ENCODE peak calls at places on chromosome 7, in eight cellular contexts. One of them, this sample, is unnamed.

GRCh38 chr7:74474271-74474865 is 20.7 kb downstream of the GTF2IRD1 start:
- DNase-seq in cardiac muscle cell: no peak
- DNase-seq in PC-3: peak
- DNase-seq in fibroblast of lung: no peak
- DNase-seq in OCI-LY7: no peak
- DNase-seq in GM23338: no peak
- DNase-seq in mammary epithelial cell: no peak
- DNase-seq in dorsolateral prefrontal cortex: no peak
- DNase-seq in this sample: peak

GRCh38 chr7:147879116-147879750 is 711.3 kb upstream of the C7orf33 start:
- DNase-seq in cardiac muscle cell: no peak
- DNase-seq in PC-3: peak
- DNase-seq in fibroblast of lung: no peak
- DNase-seq in OCI-LY7: no peak
- DNase-seq in GM23338: no peak
- DNase-seq in mammary epithelial cell: no peak
- DNase-seq in dorsolateral prefrontal cortex: no peak
- DNase-seq in this sample: no peak

GRCh38 chr7:151661556-151661955 is 141.9 kb upstream of the RHEB start:
- DNase-seq in cardiac muscle cell: no peak
- DNase-seq in PC-3: no peak
- DNase-seq in fibroblast of lung: no peak
- DNase-seq in OCI-LY7: no peak
- DNase-seq in GM23338: no peak
- DNase-seq in mammary epithelial cell: no peak
- DNase-seq in dorsolateral prefrontal cortex: no peak
- DNase-seq in this sample: no peak

GRCh38 chr7:77940647-77941046 is 142.1 kb downstream of the PHTF2 start:
- DNase-seq in cardiac muscle cell: peak
- DNase-seq in PC-3: peak
- DNase-seq in fibroblast of lung: peak
- DNase-seq in OCI-LY7: peak
- DNase-seq in GM23338: peak
- DNase-seq in mammary epithelial cell: peak
- DNase-seq in dorsolateral prefrontal cortex: no peak
- DNase-seq in this sample: peak

GRCh38 chr7:7895754-7896153 is 72.8 kb upstream of the GLCCI1 start:
- DNase-seq in cardiac muscle cell: no peak
- DNase-seq in PC-3: no peak
- DNase-seq in fibroblast of lung: no peak
- DNase-seq in OCI-LY7: no peak
- DNase-seq in GM23338: peak
- DNase-seq in mammary epithelial cell: no peak
- DNase-seq in dorsolateral prefrontal cortex: no peak
- DNase-seq in this sample: no peak

GRCh38 chr7:48691788-48692187 is 232.6 kb upstream of the CDC14C start:
- DNase-seq in cardiac muscle cell: no peak
- DNase-seq in PC-3: no peak
- DNase-seq in fibroblast of lung: no peak
- DNase-seq in OCI-LY7: no peak
- DNase-seq in GM23338: no peak
- DNase-seq in mammary epithelial cell: no peak
- DNase-seq in dorsolateral prefrontal cortex: no peak
- DNase-seq in this sample: no peak

GRCh38 chr7:46781901-46782439 is 799.9 kb downstream of the TNS3 start:
- DNase-seq in cardiac muscle cell: no peak
- DNase-seq in PC-3: no peak
- DNase-seq in fibroblast of lung: no peak
- DNase-seq in OCI-LY7: no peak
- DNase-seq in GM23338: no peak
- DNase-seq in mammary epithelial cell: no peak
- DNase-seq in dorsolateral prefrontal cortex: no peak
- DNase-seq in this sample: no peak

GRCh38 chr7:134547738-134548054 is 1.2 kb upstream of the AKR1B15 start:
- DNase-seq in cardiac muscle cell: peak
- DNase-seq in PC-3: peak
- DNase-seq in fibroblast of lung: peak
- DNase-seq in OCI-LY7: no peak
- DNase-seq in GM23338: no peak
- DNase-seq in mammary epithelial cell: no peak
- DNase-seq in dorsolateral prefrontal cortex: no peak
- DNase-seq in this sample: peak

GRCh38 chr7:50088463-50089129 is 4.5 kb downstream of the ZPBP start:
- DNase-seq in cardiac muscle cell: no peak
- DNase-seq in PC-3: peak
- DNase-seq in fibroblast of lung: no peak
- DNase-seq in OCI-LY7: no peak
- DNase-seq in GM23338: no peak
- DNase-seq in mammary epithelial cell: peak
- DNase-seq in dorsolateral prefrontal cortex: no peak
- DNase-seq in this sample: no peak

DNA sequence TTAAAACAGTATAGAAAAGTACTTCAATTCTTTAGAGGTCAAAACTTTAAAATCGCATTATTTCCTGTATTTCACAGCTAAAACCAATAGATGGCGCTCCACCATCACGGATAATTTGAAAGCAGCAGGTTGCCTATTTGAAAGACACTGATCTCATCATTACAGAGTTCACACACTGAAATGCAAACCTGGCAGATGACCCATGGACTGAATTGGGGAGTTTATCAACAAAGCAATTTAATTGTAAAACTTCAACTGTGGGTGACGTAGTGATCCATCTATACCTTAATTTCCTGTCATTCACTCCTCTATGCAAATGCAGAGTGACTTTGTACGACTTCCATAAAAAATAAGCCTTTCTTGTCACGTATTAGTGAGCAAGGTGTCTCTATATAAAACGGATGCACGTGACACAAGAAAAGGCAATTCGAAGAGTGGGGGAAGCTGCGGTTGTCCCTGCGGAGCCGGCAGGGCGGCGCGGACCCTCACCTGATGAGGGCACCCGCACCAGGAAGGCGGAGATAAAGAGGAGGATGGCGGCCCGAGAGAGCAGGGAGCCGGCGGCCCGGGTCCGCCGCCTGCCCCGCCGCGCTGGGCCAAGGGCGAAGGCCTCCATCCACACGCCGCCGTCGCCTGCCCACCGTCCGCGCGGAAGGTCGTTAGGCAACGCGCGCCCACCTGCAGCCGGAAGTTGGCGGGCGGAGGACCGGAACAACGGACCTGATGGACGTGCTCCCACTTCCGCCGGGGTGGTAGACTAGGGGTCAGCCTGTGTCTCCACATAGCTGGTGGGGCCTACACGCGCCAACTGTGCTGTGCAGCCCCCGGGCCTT is at the start of gene ZPBP:
- DNase-seq in cardiac muscle cell: peak
- DNase-seq in PC-3: peak
- DNase-seq in fibroblast of lung: peak
- DNase-seq in OCI-LY7: peak
- DNase-seq in GM23338: peak
- DNase-seq in mammary epithelial cell: peak
- DNase-seq in dorsolateral prefrontal cortex: peak
- DNase-seq in this sample: peak
- TF ChIP-seq CTCF in cardiac muscle cell: peak
- TF ChIP-seq CTCF in PC-3: peak
- TF ChIP-seq CTCF in fibroblast of lung: peak
- TF ChIP-seq CTCF in OCI-LY7: peak
- TF ChIP-seq CTCF in GM23338: peak
- TF ChIP-seq CTCF in mammary epithelial cell: peak
- TF ChIP-seq CTCF in dorsolateral prefrontal cortex: peak
- TF ChIP-seq CTCF in this sample: peak

DNA sequence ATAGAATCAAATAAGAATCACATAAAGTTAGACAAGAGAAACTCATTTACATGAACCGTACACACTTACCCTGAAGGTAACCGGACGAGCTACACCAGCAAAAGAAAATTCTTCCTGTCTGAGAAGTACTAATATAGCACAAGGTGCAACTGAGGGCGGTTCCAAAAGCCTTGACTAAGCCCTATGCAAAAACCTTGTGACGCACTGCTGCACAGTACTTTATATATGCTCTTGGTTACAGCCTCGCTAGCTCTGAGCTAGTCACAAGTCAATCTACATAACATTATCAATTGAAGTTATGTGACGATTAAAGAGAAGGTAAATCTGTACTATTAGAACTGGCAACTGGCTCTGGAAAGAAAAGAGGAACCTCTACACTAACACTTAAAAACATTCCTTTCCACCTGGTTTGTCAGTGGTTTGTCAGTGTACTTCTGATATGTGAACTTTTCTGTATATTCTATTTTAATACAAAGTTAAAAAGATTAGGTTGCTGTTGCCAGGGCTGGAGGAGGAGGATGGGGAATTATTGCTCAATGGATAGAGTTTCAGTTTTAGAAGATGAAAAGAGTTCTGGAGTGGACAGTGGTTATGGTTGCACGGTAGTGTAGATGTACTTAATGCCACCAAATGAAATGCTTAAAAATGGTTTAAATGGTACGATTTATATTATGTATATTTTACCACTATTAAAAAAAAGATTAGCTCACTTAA is 21.6 kb downstream of the NT5C3A start:
- DNase-seq in cardiac muscle cell: peak
- DNase-seq in PC-3: peak
- DNase-seq in fibroblast of lung: peak
- DNase-seq in OCI-LY7: peak
- DNase-seq in GM23338: no peak
- DNase-seq in mammary epithelial cell: peak
- DNase-seq in dorsolateral prefrontal cortex: no peak
- DNase-seq in this sample: no peak
- H3K4me3 ChIP-seq in cardiac muscle cell: no peak
- H3K4me3 ChIP-seq in PC-3: peak
- H3K4me3 ChIP-seq in fibroblast of lung: peak
- H3K4me3 ChIP-seq in OCI-LY7: peak
- H3K4me3 ChIP-seq in GM23338: no peak
- H3K4me3 ChIP-seq in mammary epithelial cell: peak
- H3K4me3 ChIP-seq in dorsolateral prefrontal cortex: no peak
- H3K4me3 ChIP-seq in this sample: no peak

GRCh38 chr7:146123715-146124114 is 7.1 kb downstream of the CNTNAP2 start:
- DNase-seq in cardiac muscle cell: no peak
- DNase-seq in PC-3: no peak
- DNase-seq in fibroblast of lung: no peak
- DNase-seq in OCI-LY7: no peak
- DNase-seq in GM23338: no peak
- DNase-seq in mammary epithelial cell: no peak
- DNase-seq in dorsolateral prefrontal cortex: no peak
- DNase-seq in this sample: no peak

GRCh38 chr7:146116452-146117219 is at the start of gene CNTNAP2:
- DNase-seq in cardiac muscle cell: peak
- DNase-seq in PC-3: peak
- DNase-seq in fibroblast of lung: peak
- DNase-seq in OCI-LY7: no peak
- DNase-seq in GM23338: peak
- DNase-seq in mammary epithelial cell: no peak
- DNase-seq in dorsolateral prefrontal cortex: peak
- DNase-seq in this sample: no peak

GRCh38 chr7:146115665-146116451 is 743 bp upstream of the CNTNAP2 start:
- DNase-seq in cardiac muscle cell: peak
- DNase-seq in PC-3: peak
- DNase-seq in fibroblast of lung: peak
- DNase-seq in OCI-LY7: peak
- DNase-seq in GM23338: peak
- DNase-seq in mammary epithelial cell: peak
- DNase-seq in dorsolateral prefrontal cortex: peak
- DNase-seq in this sample: no peak

DNA sequence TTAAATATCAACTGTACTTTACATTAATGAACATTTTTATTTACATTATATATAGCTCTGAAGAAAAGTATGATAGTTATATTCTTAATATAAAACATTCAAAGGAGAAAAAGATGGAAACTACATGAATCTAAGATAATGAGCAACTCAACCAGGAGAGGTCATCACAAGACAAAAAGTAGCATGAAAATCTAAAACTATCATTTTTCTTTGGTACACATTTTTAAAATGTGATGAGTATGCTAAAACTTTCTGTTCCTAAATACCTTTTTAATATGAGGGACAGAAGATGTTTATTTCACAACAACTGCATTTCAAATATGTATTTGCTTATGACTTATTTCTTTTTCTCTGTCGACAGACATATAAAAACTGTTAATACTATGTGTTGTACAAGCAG is 2.4 kb downstream of the CNTNAP2 start:
- DNase-seq in cardiac muscle cell: no peak
- DNase-seq in PC-3: no peak
- DNase-seq in fibroblast of lung: peak
- DNase-seq in OCI-LY7: no peak
- DNase-seq in GM23338: no peak
- DNase-seq in mammary epithelial cell: no peak
- DNase-seq in dorsolateral prefrontal cortex: no peak
- DNase-seq in this sample: no peak
- TF ChIP-seq CTCF in cardiac muscle cell: no peak
- TF ChIP-seq CTCF in PC-3: peak
- TF ChIP-seq CTCF in fibroblast of lung: no peak
- TF ChIP-seq CTCF in OCI-LY7: peak
- TF ChIP-seq CTCF in GM23338: no peak
- TF ChIP-seq CTCF in mammary epithelial cell: no peak
- TF ChIP-seq CTCF in dorsolateral prefrontal cortex: no peak
- TF ChIP-seq CTCF in this sample: no peak

GRCh38 chr7:23487670-23488069 is 17.4 kb upstream of the IGF2BP3 start:
- DNase-seq in cardiac muscle cell: no peak
- DNase-seq in PC-3: no peak
- DNase-seq in fibroblast of lung: no peak
- DNase-seq in OCI-LY7: no peak
- DNase-seq in GM23338: no peak
- DNase-seq in mammary epithelial cell: no peak
- DNase-seq in dorsolateral prefrontal cortex: no peak
- DNase-seq in this sample: no peak

GRCh38 chr7:23486002-23486773 is 15.9 kb upstream of the IGF2BP3 start:
- DNase-seq in cardiac muscle cell: no peak
- DNase-seq in PC-3: no peak
- DNase-seq in fibroblast of lung: no peak
- DNase-seq in OCI-LY7: no peak
- DNase-seq in GM23338: peak
- DNase-seq in mammary epithelial cell: no peak
- DNase-seq in dorsolateral prefrontal cortex: no peak
- DNase-seq in this sample: no peak

GRCh38 chr7:23490357-23491131 is 20.3 kb upstream of the IGF2BP3 start:
- DNase-seq in cardiac muscle cell: no peak
- DNase-seq in PC-3: no peak
- DNase-seq in fibroblast of lung: peak
- DNase-seq in OCI-LY7: peak
- DNase-seq in GM23338: no peak
- DNase-seq in mammary epithelial cell: no peak
- DNase-seq in dorsolateral prefrontal cortex: no peak
- DNase-seq in this sample: peak

GRCh38 chr7:23494009-23494408 is 23.7 kb upstream of the IGF2BP3 start:
- DNase-seq in cardiac muscle cell: no peak
- DNase-seq in PC-3: no peak
- DNase-seq in fibroblast of lung: no peak
- DNase-seq in OCI-LY7: no peak
- DNase-seq in GM23338: no peak
- DNase-seq in mammary epithelial cell: no peak
- DNase-seq in dorsolateral prefrontal cortex: no peak
- DNase-seq in this sample: no peak

DNA sequence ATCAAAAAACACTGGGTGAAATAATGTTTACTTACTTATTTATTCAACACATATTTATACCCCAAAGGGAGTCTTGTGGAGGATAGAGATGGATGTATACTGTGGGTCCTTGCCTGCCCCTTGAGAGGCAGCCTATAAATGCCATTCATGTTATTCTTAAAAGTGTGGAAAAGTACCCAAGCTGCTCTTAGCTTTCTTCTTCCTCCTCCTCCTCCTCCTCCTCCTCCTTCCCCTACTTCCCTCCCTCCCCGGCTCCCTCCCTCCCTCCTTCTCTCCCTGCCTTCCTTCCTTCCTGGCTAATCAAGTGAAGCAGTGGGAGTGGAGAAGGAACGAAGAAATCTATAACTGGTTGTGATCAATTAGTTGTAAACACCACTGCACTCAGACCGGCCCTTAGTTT is 21.2 kb upstream of the IGF2BP3 start:
- DNase-seq in cardiac muscle cell: no peak
- DNase-seq in PC-3: no peak
- DNase-seq in fibroblast of lung: no peak
- DNase-seq in OCI-LY7: no peak
- DNase-seq in GM23338: no peak
- DNase-seq in mammary epithelial cell: no peak
- DNase-seq in dorsolateral prefrontal cortex: no peak
- DNase-seq in this sample: peak
- H3K4me3 ChIP-seq in cardiac muscle cell: no peak
- H3K4me3 ChIP-seq in PC-3: no peak
- H3K4me3 ChIP-seq in fibroblast of lung: no peak
- H3K4me3 ChIP-seq in OCI-LY7: peak
- H3K4me3 ChIP-seq in GM23338: peak
- H3K4me3 ChIP-seq in mammary epithelial cell: no peak
- H3K4me3 ChIP-seq in dorsolateral prefrontal cortex: no peak
- H3K4me3 ChIP-seq in this sample: peak

This sample was measured in foreskin fibroblast.